ENCODE peak calls at places on chromosomes 13 and 19, in eight cellular contexts. F is aorta; N is stimulated activated CD4-positive, alpha-beta T cell treated with anti-CD3 and anti-CD28 coated beads, Interleukin-2, amount 100 ng/mL, for 48 hours; W is omental fat pad; Y is NT2/D1; X is EH; C is GM04504; R is NCI-H2081. G is an unnamed sample.

GRCh38 chr19:858868-859843 is at the start of gene CFD:
- DNase-seq in Y (no peak), X (no peak), N (no peak), C (no peak), W (no peak), R (no peak), F (peak; percentile 87), G (peak; percentile 36)

GRCh38 chr13:95115525-95115924 is 185.7 kb downstream of the ABCC4 start:
- DNase-seq in F (no peak), R (peak; percentile 47), N (no peak), W (no peak), Y (no peak), X (no peak), C (no peak), G (no peak)

GRCh38 chr19:1864480-1865171 is 1.2 kb upstream of the KLF16 start:
- DNase-seq in X (peak; percentile 63), F (peak; percentile 86), N (no peak), Y (no peak), W (no peak), C (no peak), R (peak; percentile 26), G (peak; percentile 81)

GRCh38 chr19:4633140-4633967 is 6.0 kb upstream of the TNFAIP8L1 start:
- DNase-seq in R (peak; percentile 46), W (no peak), N (peak; percentile 47), F (peak; percentile 83), X (peak; percentile 71), Y (no peak), C (peak; percentile 41), G (peak; percentile 68)

GRCh38 chr19:34972163-34972705 is 8.2 kb upstream of the ZNF792 start:
- DNase-seq in W (no peak), F (no peak), C (no peak), Y (no peak), R (no peak), X (no peak), N (no peak), G (no peak)

GRCh38 chr13:95660981-95661581 is 15.9 kb upstream of the DNAJC3 start:
- DNase-seq in Y (no peak), F (no peak), W (no peak), R (peak; percentile 56), C (peak; percentile 23), N (no peak), X (peak; percentile 70), G (peak; percentile 73)

GRCh38 chr19:46976845-46977320 is 42.8 kb upstream of the NPAS1 start:
- DNase-seq in X (peak; percentile 96), C (peak; percentile 69), Y (peak; percentile 30), N (no peak), W (no peak), R (no peak), F (peak; percentile 84), G (peak; percentile 86)

GRCh38 chr19:46678110-46678732 is 17.2 kb upstream of the DACT3 start:
- DNase-seq in W (no peak), C (no peak), R (no peak), N (peak; percentile 51), F (no peak), Y (no peak), X (peak; percentile 31), G (peak; percentile 33)

GRCh38 chr19:42323473-42323851 is 2.0 kb upstream of the MEGF8 start:
- DNase-seq in R (no peak), C (no peak), F (no peak), Y (no peak), N (no peak), X (no peak), W (no peak), G (no peak)

GRCh38 chr19:48967346-48968178 is 2.5 kb downstream of the FTL start:
- DNase-seq in Y (no peak), X (peak; percentile 68), N (no peak), W (no peak), R (no peak), F (peak; percentile 86), C (peak; percentile 42), G (peak; percentile 58)

GRCh38 chr13:109180905-109181425 is 551.6 kb downstream of the MYO16 start:
- DNase-seq in F (no peak), R (no peak), X (peak; percentile 97), N (no peak), Y (no peak), W (no peak), C (peak; percentile 86), G (peak; percentile 89)

GRCh38 chr19:3471954-3472655 is 8.2 kb downstream of the SMIM24 start:
- DNase-seq in R (no peak), W (no peak), X (peak; percentile 34), F (peak; percentile 63), N (peak; percentile 43), C (no peak), Y (no peak), G (no peak)

GRCh38 chr13:101140087-101140770 is 276.1 kb downstream of the NALCN start:
- DNase-seq in C (no peak), N (no peak), R (no peak), F (no peak), W (no peak), Y (no peak), X (no peak), G (no peak)

GRCh38 chr13:112852808-112853207 is 116.2 kb upstream of the MCF2L start:
- DNase-seq in R (no peak), F (no peak), X (no peak), W (no peak), C (no peak), Y (no peak), N (no peak), G (no peak)

GRCh38 chr13:26050568-26051230 is 1.1 kb downstream of the SHISA2 start:
- DNase-seq in F (no peak), C (no peak), W (no peak), R (peak; percentile 53), X (no peak), N (no peak), Y (no peak), G (peak; percentile 31)